ENCODE peak calls at places on chromosomes 12 and 14, in five cellular contexts. K is right lobe of liver, S is H7, V is IMR-90, U is SJCRH30. R is an unnamed sample.

GRCh38 chr14:32469388-32470160 is 140.5 kb downstream of the AKAP6 start:
- DNase-seq in K (no peak), S (no peak), V (peak; percentile 76), U (peak; percentile 70), R (peak; percentile 79)

GRCh38 chr12:123024819-123025391 is 44.4 kb downstream of the ARL6IP4 start:
- DNase-seq in K (no peak), S (no peak), V (peak; percentile 55), U (no peak), R (peak; percentile 29)

GRCh38 chr12:5661820-5662219 is 229.9 kb downstream of the NTF3 start:
- DNase-seq in K (no peak), S (no peak), V (no peak), U (peak; percentile 81), R (no peak)

GRCh38 chr12:67593041-67593870 is 55.3 kb upstream of the DYRK2 start:
- DNase-seq in K (no peak), S (no peak), V (peak; percentile 8), U (peak; percentile 69), R (peak; percentile 11)

GRCh38 chr14:91835920-91836843 is 31.2 kb downstream of the TC2N start:
- DNase-seq in K (peak; percentile 83), S (peak; percentile 97), V (no peak), U (no peak), R (no peak)

GRCh38 chr14:75450381-75451276 is 22.8 kb downstream of the JDP2 start:
- DNase-seq in K (peak; percentile 94), S (no peak), V (peak; percentile 40), U (peak; percentile 28), R (peak; percentile 47)

GRCh38 chr14:103329421-103330347 is 4.4 kb upstream of the EIF5 start:
- DNase-seq in K (peak; percentile 75), S (peak; percentile 54), V (peak; percentile 40), U (no peak), R (peak; percentile 61)

GRCh38 chr12:11954181-11954580 is 116.6 kb upstream of the BCL2L14 start:
- DNase-seq in K (no peak), S (no peak), V (no peak), U (peak; percentile 17), R (no peak)

GRCh38 chr12:67241482-67241881 is 27.7 kb upstream of the CAND1 start:
- DNase-seq in K (no peak), S (no peak), V (peak; percentile 38), U (no peak), R (peak; percentile 2)

GRCh38 chr14:103520657-103521437 is 1.8 kb downstream of the CKB start:
- DNase-seq in K (peak; percentile 78), S (peak; percentile 97), V (peak; percentile 40), U (no peak), R (peak; percentile 41)

GRCh38 chr12:21656931-21657335 is 709 bp downstream of the LDHB start:
- DNase-seq in K (no peak), S (no peak), V (peak; percentile 50), U (peak; percentile 65), R (peak; percentile 52)

GRCh38 chr14:68047910-68048309 is 228.3 kb downstream of the RAD51B start:
- DNase-seq in K (no peak), S (no peak), V (peak; percentile 77), U (no peak), R (peak; percentile 77)

GRCh38 chr12:121400332-121401139 is 618 bp downstream of the RNF34 start:
- DNase-seq in K (no peak), S (peak; percentile 57), V (peak; percentile 47), U (peak; percentile 50), R (peak; percentile 23)

GRCh38 chr12:41917827-41918445 is 226.7 kb downstream of the GXYLT1 start:
- DNase-seq in K (no peak), S (no peak), V (no peak), U (peak; percentile 7), R (no peak)

GRCh38 chr14:66403183-66403582 is 83.0 kb upstream of the CCDC196 start:
- DNase-seq in K (no peak), S (no peak), V (peak; percentile 28), U (peak; percentile 46), R (peak; percentile 69)

GRCh38 chr14:34766611-34767010 is 52.2 kb upstream of the CFL2 start:
- DNase-seq in K (no peak), S (no peak), V (peak; percentile 10), U (no peak), R (peak; percentile 57)

DNA sequence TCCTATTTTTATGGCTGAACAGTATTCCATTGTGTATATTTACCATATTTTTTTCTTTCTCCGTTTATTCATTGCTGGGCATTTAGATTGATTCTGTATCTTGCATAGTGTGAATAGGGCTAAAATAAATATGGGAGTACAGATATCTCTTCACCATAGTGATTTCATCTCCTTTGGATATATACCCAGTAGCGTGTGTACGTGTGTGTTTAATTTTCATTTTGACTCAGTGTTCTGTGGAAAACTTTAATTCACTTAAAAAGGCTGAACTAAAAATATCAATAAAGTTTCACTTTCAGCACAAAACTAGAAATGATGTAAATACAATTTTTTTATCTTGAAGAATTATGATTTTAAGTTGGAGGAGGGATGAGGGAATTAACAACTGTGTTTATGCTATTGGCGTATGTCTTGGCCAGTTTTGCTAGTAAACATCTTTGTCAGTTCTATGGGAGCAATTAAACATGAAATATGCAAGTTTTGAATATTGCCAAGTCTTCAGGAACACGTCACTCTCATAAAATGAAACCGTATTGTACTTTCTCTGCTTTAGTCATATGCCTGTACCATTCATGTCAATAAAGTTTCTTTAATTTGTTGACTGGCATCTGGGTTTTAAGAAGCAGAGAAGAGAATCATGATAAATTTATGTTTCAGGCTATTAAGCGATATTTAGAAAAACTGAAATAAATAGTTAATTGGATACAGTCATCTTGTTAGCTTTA is 99.8 kb downstream of the PTGER2 start:
- DNase-seq in K (no peak), S (no peak), V (peak; percentile 65), U (no peak), R (peak; percentile 55)
- H3K4me3 ChIP-seq in K (no peak overlapping the region), S (no peak overlapping the region), V (peak overlapping the region; percentile 32), U (no peak overlapping the region), R (no peak overlapping the region)

DNA sequence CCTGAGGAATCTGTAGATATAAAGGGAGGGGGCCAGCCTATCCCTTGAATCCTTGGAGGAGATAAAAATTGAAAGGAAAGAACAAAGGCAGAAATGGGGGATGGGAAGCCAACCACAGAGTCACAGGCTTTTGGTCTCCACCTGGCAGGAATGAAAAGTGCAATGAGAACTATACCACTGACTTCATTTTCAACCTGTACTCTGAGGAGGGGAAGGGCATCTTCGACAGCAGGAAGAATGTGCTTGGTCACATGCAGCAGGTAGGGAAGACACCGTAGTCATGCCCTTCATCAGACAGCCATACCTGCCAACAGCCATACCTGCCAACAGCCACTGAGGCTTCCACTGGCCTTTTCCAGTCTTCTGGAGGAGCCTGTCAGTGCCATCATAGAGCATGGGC is 13.4 kb downstream of the ASB8 start:
- DNase-seq in K (no peak), S (peak; percentile 28), V (no peak), U (no peak), R (no peak)
- H3K4me3 ChIP-seq in K (no peak overlapping the region), S (no peak overlapping the region), V (no peak overlapping the region), U (no peak overlapping the region), R (no peak overlapping the region)

DNA sequence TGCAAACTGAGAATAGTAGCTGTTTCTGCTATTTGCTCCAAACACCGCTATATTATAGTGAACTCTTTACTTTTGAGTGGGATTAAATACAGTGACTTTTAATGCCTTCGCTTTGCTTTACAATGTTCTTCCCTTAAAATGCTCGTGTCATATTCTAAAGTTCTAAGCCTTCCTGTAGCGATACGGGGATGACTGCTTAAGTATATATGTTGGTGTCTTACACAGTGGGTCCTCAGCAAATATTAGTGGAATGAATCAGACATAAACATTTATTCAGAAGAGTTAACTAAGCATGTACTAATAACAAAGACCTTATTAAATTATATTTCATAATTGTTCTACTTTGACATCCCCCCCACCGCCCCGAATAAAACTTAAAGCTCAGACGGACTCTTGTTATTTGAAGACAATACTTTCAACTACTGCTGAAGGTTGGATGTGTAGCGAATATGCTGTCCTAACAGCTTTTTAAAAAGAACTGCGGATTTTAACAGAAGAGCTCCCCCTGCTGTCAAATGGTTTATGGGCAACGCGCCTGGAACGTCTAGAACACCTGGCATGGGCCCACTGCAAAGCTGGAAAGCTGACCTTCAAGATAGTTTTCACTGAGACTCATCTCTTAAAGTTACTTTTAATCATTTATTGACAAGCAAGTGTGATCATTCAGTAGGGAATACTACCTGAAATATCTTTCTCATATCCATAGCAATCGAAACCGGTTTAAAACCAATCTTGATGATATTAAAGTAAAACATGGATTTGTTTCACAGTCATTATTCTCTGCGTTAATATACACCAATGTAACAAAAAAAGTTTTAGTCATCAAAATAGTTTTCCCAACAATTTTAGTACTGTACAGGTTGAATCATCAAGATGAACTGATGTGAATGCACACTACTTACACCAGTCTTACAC is 136.7 kb upstream of the KRAS start:
- DNase-seq in K (peak; percentile 71), S (peak; percentile 67), V (peak; percentile 92), U (peak; percentile 92), R (peak; percentile 96)
- H3K4me3 ChIP-seq in K (peak overlapping the region; percentile 63), S (peak overlapping the region; percentile 83), V (peak overlapping the region; percentile 55), U (peak overlapping the region; percentile 77), R (peak overlapping the region; percentile 82)

GRCh38 chr12:54384591-54385041 is at the start of gene ZNF385A:
- DNase-seq in K (no peak), S (peak; percentile 63), V (no peak), U (no peak), R (no peak)
- H3K4me3 ChIP-seq in K (no peak within 1 kb of the TSS), S (no peak within 1 kb of the TSS), V (no peak within 1 kb of the TSS), U (peak within 1 kb of the TSS; percentile 44), R (no peak within 1 kb of the TSS)

GRCh38 chr12:124408822-124409517 is 114.1 kb downstream of the RFLNA start:
- DNase-seq in K (no peak), S (no peak), V (no peak), U (no peak), R (no peak)
- H3K4me3 ChIP-seq in K (no peak overlapping the region), S (no peak overlapping the region), V (no peak overlapping the region), U (no peak overlapping the region), R (no peak overlapping the region)

DNA sequence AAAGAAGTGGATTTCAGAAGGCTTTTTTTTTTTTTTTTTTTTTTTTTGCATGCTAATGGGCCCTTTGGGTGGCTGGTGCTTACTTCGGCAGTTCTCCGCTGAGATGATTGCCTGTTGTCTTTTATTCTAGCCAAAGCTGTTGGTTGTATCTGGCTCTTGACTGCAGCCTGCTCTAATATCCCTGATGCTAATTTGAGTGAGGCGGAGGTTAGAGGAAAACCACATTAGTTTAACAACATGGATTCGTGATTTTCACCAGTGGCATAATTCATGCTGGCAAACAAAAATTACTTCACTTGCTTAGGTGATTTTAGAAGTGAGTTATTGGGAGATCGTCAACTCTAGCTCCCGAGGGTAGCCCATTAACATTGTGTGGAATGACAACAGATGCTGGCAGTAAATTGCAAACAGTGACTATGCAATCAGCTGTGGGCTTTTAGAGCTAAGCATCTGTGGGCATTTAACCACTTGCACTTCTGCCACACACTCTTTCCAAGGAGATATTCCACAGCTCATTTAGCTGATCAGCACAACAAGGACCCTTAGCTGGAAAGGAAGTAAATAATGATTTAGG is 97.6 kb upstream of the ZDHHC17 start:
- DNase-seq in K (no peak), S (no peak), V (no peak), U (peak; percentile 9), R (no peak)
- H3K4me3 ChIP-seq in K (no peak overlapping the region), S (no peak overlapping the region), V (no peak overlapping the region), U (no peak overlapping the region), R (no peak overlapping the region)

R was measured in fibroblast of the aortic adventitia.